ENCODE peak calls at places on chromosomes 7 and 10, in five cellular contexts. P is foreskin fibroblast, A is ovary, H is lower leg skin, T is kidney. Q is an unnamed sample.

GRCh38 chr7:118615686-118616085 is 391.2 kb downstream of the ANKRD7 start:
- DNase-seq in P (no peak), H (no peak), T (no peak), A (no peak), Q (no peak)

GRCh38 chr10:45404087-45404769 is 30.2 kb downstream of the ALOX5 start:
- DNase-seq in H (no peak), A (no peak), T (no peak), P (no peak), Q (no peak)

GRCh38 chr10:4662576-4663161 is 163.3 kb upstream of the AKR1E2 start:
- DNase-seq in H (no peak), T (no peak), A (no peak), P (peak), Q (no peak)

GRCh38 chr10:110008518-110009339 is 945 bp downstream of the ADD3 start:
- DNase-seq in A (peak), P (peak), H (no peak), T (peak), Q (no peak)

GRCh38 chr7:96321670-96322372 is at the start of gene SLC25A13:
- DNase-seq in P (peak), H (peak), T (peak), A (peak), Q (peak)

GRCh38 chr7:20424475-20424874 is 93.8 kb downstream of the ITGB8 start:
- DNase-seq in H (no peak), T (no peak), A (no peak), P (no peak), Q (no peak)

GRCh38 chr7:37205451-37205850 is 243.2 kb downstream of the ELMO1 start:
- DNase-seq in P (no peak), T (no peak), H (no peak), A (no peak), Q (no peak)

GRCh38 chr7:5377279-5377678 is 46.4 kb downstream of the TNRC18 start:
- DNase-seq in A (no peak), P (no peak), H (no peak), T (no peak), Q (no peak)

GRCh38 chr10:7408494-7409044 is 2.3 kb downstream of the SFMBT2 start:
- DNase-seq in A (peak), H (no peak), P (peak), T (peak), Q (peak)

GRCh38 chr10:104080762-104081161 is 4.9 kb downstream of the COL17A1 start:
- DNase-seq in P (peak), A (no peak), T (no peak), H (no peak), Q (no peak)

GRCh38 chr7:91280180-91280579 is 15.9 kb downstream of the FZD1 start:
- DNase-seq in H (no peak), T (no peak), A (no peak), P (no peak), Q (no peak)

GRCh38 chr7:131119381-131119780 is 208.3 kb upstream of the MKLN1 start:
- DNase-seq in A (no peak), T (no peak), H (no peak), P (no peak), Q (no peak)

GRCh38 chr10:50600286-50600685 is 23.5 kb downstream of the SGMS1 start:
- DNase-seq in P (no peak), A (no peak), H (no peak), T (no peak), Q (no peak)

GRCh38 chr7:137564677-137565076 is 221.1 kb upstream of the PTN start:
- DNase-seq in P (peak), A (no peak), H (no peak), T (no peak), Q (no peak)

GRCh38 chr7:143279186-143280098 is 5.3 kb upstream of the TMEM139 start:
- DNase-seq in H (no peak), P (peak), T (no peak), A (no peak), Q (no peak)

GRCh38 chr7:88455696-88456095 is 149.0 kb upstream of the STEAP4 start:
- DNase-seq in A (no peak), T (no peak), H (no peak), P (peak), Q (no peak)

GRCh38 chr7:25968205-25968993 is 183.6 kb upstream of the NFE2L3 start:
- DNase-seq in A (no peak), T (no peak), P (no peak), H (no peak), Q (no peak)

GRCh38 chr7:30117886-30118285 is 16.9 kb upstream of the MTURN start:
- DNase-seq in A (no peak), T (no peak), H (no peak), P (no peak), Q (no peak)

GRCh38 chr10:130109796-130110235 is 814 bp downstream of the C10orf143 start:
- DNase-seq in P (peak), T (no peak), A (peak), H (peak), Q (peak)

GRCh38 chr10:96978621-96979154 is 146.6 kb downstream of the LCOR start:
- DNase-seq in T (no peak), P (no peak), H (no peak), A (no peak), Q (no peak)

GRCh38 chr10:63355682-63356081 is 110.1 kb downstream of the JMJD1C start:
- DNase-seq in T (no peak), A (no peak), P (no peak), H (no peak), Q (no peak)

GRCh38 chr10:93584445-93584844 is 16.6 kb downstream of the RBP4 start:
- DNase-seq in T (no peak), A (no peak), P (no peak), H (no peak), Q (no peak)

GRCh38 chr10:51079331-51079730 is 5.0 kb downstream of the PRKG1 start:
- DNase-seq in P (no peak), T (no peak), A (no peak), H (no peak), Q (no peak)

GRCh38 chr10:77715081-77715480 is 77.5 kb upstream of the KCNMA1 start:
- DNase-seq in T (no peak), P (no peak), A (no peak), H (no peak), Q (no peak)

GRCh38 chr7:108135446-108136190 is 5.5 kb upstream of the LAMB4 start:
- DNase-seq in A (no peak), H (no peak), P (no peak), T (no peak), Q (no peak)

GRCh38 chr10:102175415-102175814 is 23.2 kb downstream of the NOLC1 start:
- DNase-seq in A (no peak), P (peak), T (no peak), H (no peak), Q (no peak)

GRCh38 chr7:55534262-55534915 is 37.9 kb downstream of the VOPP1 start:
- DNase-seq in P (peak), A (no peak), T (peak), H (peak), Q (no peak)

GRCh38 chr7:139658919-139659675 is 118.7 kb downstream of the HIPK2 start:
- DNase-seq in A (no peak), H (no peak), T (no peak), P (no peak), Q (no peak)

GRCh38 chr7:24936121-24936824 is 43.7 kb downstream of the OSBPL3 start:
- DNase-seq in P (peak), H (no peak), T (no peak), A (no peak), Q (no peak)

GRCh38 chr7:131194070-131194865 is 133.4 kb upstream of the MKLN1 start:
- DNase-seq in H (no peak), P (peak), T (no peak), A (no peak), Q (no peak)

GRCh38 chr10:30709700-30710358 is 80.3 kb upstream of the LYZL2 start:
- DNase-seq in H (no peak), A (no peak), P (no peak), T (no peak), Q (no peak)

GRCh38 chr10:73095479-73096021 is 1.1 kb downstream of the P4HA1 start:
- DNase-seq in T (no peak), H (peak), P (peak), A (peak), Q (peak)

GRCh38 chr10:13859979-13860619 is 273.3 kb downstream of the PRPF18 start:
- DNase-seq in H (no peak), A (no peak), T (no peak), P (peak), Q (no peak)

GRCh38 chr10:52491246-52492000 is 177.3 kb downstream of the DKK1 start:
- DNase-seq in A (no peak), T (no peak), P (peak), H (no peak), Q (no peak)

GRCh38 chr7:57361406-57361805 is 88.6 kb upstream of the ZNF716 start:
- DNase-seq in A (no peak), P (no peak), T (no peak), H (no peak), Q (no peak)

GRCh38 chr10:30068482-30069223 is 9.3 kb upstream of the JCAD start:
- DNase-seq in P (no peak), H (no peak), A (no peak), T (no peak), Q (no peak)

DNA sequence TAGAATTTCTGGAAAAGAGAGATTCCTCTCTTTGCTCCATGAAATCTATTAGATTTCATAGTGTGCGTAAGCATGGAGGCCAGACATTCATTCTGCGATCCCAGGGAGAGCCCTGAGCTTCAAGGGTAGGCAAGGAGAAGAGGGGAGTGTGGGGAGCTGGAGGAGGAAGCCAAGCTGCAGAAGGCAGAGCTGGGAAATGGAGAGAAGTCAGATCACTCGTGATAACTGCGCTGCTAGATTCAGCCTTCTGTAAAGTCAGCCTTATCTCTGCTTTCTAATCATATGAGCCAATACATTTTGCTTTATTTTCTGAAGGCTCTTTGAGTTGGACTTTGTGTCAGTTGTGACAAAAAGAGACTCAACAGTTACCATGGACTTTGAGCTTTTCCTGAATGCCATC is 61.7 kb upstream of the CREB5 start:
- DNase-seq in H (no peak), A (no peak), T (no peak), P (no peak), Q (no peak)
- TF ChIP-seq CTCF in H (no peak), A (no peak), T (no peak), P (no peak), Q (no peak)

GRCh38 chr10:79065091-79065551 is 3.6 kb upstream of the ZMIZ1 start:
- DNase-seq in T (peak), H (no peak), A (no peak), P (no peak), Q (no peak)

GRCh38 chr10:79067241-79068202 is 1.2 kb upstream of the ZMIZ1 start:
- DNase-seq in A (peak), P (peak), H (peak), T (peak), Q (peak)

GRCh38 chr10:79065853-79066252 is 2.9 kb upstream of the ZMIZ1 start:
- DNase-seq in T (peak), P (no peak), H (no peak), A (no peak), Q (no peak)

GRCh38 chr10:79068203-79068561 is 584 bp upstream of the ZMIZ1 start:
- DNase-seq in P (peak), A (peak), H (no peak), T (peak), Q (peak)

GRCh38 chr10:79066460-79067240 is 2.1 kb upstream of the ZMIZ1 start:
- DNase-seq in P (peak), T (peak), H (no peak), A (no peak), Q (no peak)
- TF ChIP-seq CTCF in P (peak), T (peak), H (no peak), A (no peak), Q (peak)

GRCh38 chr10:61902448-61903183 is 1.1 kb downstream of the ARID5B start:
- DNase-seq in H (peak), T (no peak), A (peak), P (peak), Q (no peak)
- TF ChIP-seq CTCF in H (no peak), T (peak), A (no peak), P (no peak), Q (no peak)

GRCh38 chr7:76302299-76303056 is at the start of gene HSPB1:
- DNase-seq in T (peak), A (peak), H (peak), P (peak), Q (no peak)
- TF ChIP-seq CTCF in T (no peak), A (no peak), H (no peak), P (no peak), Q (peak)

DNA sequence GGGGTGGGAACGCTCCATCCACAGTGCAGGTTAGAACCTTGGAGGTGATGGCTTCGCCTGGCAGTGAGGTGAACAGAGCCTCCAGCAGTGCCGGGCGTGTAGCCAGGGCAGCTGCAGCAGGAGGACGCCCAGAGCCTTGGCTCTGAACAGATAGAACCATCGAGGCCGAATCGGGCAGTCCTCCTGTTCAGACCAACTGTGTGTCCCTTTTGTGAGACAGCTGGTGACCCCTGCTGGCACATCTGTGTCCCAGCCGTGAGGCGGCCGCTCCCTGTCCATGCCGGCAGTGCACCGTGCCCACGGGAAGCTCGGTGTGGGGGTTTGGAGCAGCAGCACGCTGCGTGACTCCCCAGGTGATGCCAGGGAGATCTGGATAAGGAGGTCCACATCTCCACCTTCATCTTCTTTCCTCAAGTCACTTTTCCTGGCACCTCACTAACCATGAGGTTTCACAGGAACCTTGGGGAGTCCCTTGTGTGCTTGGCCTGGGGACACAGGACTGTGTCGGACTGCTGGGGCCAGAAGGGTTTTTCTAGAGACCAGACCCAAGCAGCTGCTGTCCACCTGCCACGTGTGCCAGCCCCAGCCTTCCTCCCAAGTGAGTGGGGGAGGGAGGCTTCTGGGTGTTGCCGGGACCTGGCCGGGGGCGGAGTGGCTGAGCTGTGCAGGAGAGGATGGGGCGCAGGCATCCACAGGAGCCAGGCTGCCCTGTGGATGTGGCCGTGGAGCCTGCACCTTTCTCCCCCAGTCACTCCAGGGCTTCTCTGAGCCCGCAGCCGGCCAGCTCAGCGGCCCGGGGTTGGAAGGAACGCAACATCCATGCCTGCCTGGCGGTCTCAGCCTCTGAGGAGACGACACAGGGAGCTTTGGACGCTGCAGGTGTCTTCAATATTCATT is 69.4 kb downstream of the DNAJB6 start:
- DNase-seq in T (peak), P (peak), A (peak), H (no peak), Q (no peak)
- TF ChIP-seq CTCF in T (no peak), P (peak), A (no peak), H (no peak), Q (peak)

DNA sequence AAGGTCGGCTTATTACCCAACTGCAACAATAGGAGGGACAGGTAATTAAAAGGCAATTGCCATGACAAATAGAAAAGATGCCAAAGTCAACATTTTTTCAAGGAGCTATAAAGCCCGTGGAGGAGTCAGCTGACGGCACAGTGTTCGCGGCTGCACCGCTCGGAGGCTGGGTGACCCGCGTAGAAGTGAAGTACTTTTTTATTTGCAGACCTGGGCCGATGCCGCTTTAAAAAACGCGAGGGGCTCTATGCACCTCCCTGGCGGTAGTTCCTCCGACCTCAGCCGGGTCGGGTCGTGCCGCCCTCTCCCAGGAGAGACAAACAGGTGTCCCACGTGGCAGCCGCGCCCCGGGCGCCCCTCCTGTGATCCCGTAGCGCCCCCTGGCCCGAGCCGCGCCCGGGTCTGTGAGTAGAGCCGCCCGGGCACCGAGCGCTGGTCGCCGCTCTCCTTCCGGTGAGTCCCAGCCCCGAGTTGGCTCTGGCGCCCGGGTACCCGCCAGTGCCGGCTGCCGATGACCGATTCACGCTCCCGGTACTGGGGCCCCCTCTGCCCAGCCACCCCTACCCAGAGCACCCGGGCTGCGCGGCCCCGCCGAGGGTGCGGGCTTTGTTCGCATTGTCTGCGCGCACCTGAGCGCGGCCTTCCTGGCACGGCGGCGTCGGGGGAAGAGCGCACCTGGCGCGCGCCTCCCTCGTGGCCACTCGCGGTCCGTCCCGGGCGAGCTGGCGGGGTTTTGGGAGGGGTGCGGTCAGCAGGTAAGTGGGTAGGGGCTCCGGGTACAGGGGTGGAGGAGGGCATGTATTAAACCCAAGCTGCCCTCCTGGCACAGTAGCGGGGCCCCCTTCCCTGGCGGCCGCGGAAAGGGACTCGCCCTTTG is at the start of gene VWA2:
- DNase-seq in P (no peak), A (no peak), T (peak), H (no peak), Q (peak)
- TF ChIP-seq CTCF in P (no peak), A (no peak), T (peak), H (no peak), Q (peak)

DNA sequence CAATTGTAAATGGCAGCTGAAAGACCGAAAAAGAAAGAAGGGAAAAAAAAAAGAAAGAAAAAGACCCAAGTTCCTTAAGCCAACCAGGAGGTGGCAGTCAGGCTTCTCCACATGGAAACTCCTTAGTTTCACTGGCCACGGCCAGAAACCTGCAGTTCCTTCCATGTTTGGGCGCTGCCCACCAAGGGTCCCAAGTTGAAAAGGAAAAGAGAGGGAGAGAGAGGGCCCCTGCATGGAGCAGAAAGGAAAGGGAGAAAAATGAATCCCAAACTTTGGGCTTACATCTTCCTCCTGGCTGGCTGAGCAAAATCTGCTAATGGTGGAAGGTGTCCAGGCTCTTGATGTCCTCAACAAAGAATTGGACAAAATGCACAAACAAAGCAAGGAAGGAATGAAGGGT is 31.8 kb upstream of the ABCA13 start:
- DNase-seq in P (peak), H (no peak), T (no peak), A (no peak), Q (no peak)
- TF ChIP-seq CTCF in P (peak), H (no peak), T (no peak), A (no peak), Q (peak)

DNA sequence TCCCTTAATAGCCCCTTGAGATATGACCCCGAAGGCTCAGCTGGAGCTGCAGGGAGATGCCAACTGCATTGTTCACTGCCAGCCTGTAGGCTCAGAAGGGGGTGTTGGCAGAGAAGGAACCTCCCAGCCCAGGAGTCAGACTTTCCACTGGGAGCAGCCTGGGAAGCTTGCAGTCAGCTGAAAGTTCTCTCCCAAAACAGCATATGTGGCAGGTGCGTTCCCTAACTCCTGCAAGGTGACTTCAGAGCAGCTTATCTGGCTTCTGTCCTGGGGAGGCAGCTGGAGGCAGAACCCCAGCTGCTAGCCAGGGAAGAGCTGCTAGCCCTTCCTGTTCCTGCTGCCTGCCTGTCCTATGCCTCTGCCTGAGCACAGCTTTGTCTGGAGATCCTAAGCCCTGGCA is 8.1 kb downstream of the SFTPA2 start:
- DNase-seq in P (no peak), H (no peak), A (no peak), T (no peak), Q (no peak)
- TF ChIP-seq CTCF in P (no peak), H (no peak), A (no peak), T (no peak), Q (no peak)